ENCODE peak calls at places on chromosomes 16 and 17, in six cellular contexts. One of them, this sample, is unnamed.

GRCh38 chr16:24737391-24737871 is 8.0 kb downstream of the TNRC6A start:
- DNase-seq in K562: no peak
- DNase-seq in dorsolateral prefrontal cortex: no peak
- DNase-seq in uterus: no peak
- DNase-seq in right lobe of liver: no peak
- DNase-seq in neural progenitor cell: no peak
- DNase-seq in this sample: no peak

GRCh38 chr16:66227766-66228530 is 138.5 kb upstream of the CDH5 start:
- DNase-seq in uterus: no peak
- DNase-seq in right lobe of liver: no peak
- DNase-seq in neural progenitor cell: no peak
- DNase-seq in dorsolateral prefrontal cortex: no peak
- DNase-seq in K562: no peak
- DNase-seq in this sample: no peak

GRCh38 chr16:20763461-20764232 is at the start of gene ACSM3:
- DNase-seq in uterus: peak
- DNase-seq in dorsolateral prefrontal cortex: no peak
- DNase-seq in neural progenitor cell: peak
- DNase-seq in right lobe of liver: peak
- DNase-seq in K562: peak
- DNase-seq in this sample: no peak

GRCh38 chr16:29815793-29816693 is at the start of gene PAGR1:
- DNase-seq in neural progenitor cell: peak
- DNase-seq in right lobe of liver: peak
- DNase-seq in uterus: peak
- DNase-seq in K562: peak
- DNase-seq in dorsolateral prefrontal cortex: peak
- DNase-seq in this sample: peak

GRCh38 chr16:424623-425081 is 797 bp upstream of the RAB11FIP3 start:
- DNase-seq in dorsolateral prefrontal cortex: no peak
- DNase-seq in K562: peak
- DNase-seq in uterus: peak
- DNase-seq in neural progenitor cell: no peak
- DNase-seq in right lobe of liver: no peak
- DNase-seq in this sample: peak

GRCh38 chr17:2853111-2853721 is 57.0 kb downstream of the RAP1GAP2 start:
- DNase-seq in dorsolateral prefrontal cortex: no peak
- DNase-seq in uterus: peak
- DNase-seq in right lobe of liver: peak
- DNase-seq in neural progenitor cell: peak
- DNase-seq in K562: peak
- DNase-seq in this sample: peak

GRCh38 chr17:78252111-78252634 is 20.7 kb downstream of the TMEM235 start:
- DNase-seq in right lobe of liver: no peak
- DNase-seq in dorsolateral prefrontal cortex: no peak
- DNase-seq in K562: no peak
- DNase-seq in uterus: no peak
- DNase-seq in neural progenitor cell: no peak
- DNase-seq in this sample: no peak

GRCh38 chr17:15087946-15088345 is 177.2 kb downstream of the PMP22 start:
- DNase-seq in K562: no peak
- DNase-seq in neural progenitor cell: no peak
- DNase-seq in uterus: no peak
- DNase-seq in dorsolateral prefrontal cortex: no peak
- DNase-seq in right lobe of liver: no peak
- DNase-seq in this sample: no peak

GRCh38 chr16:24540575-24541240 is 1.3 kb downstream of the RBBP6 start:
- DNase-seq in neural progenitor cell: peak
- DNase-seq in dorsolateral prefrontal cortex: no peak
- DNase-seq in uterus: no peak
- DNase-seq in right lobe of liver: no peak
- DNase-seq in K562: peak
- DNase-seq in this sample: no peak

GRCh38 chr17:979539-980405 is at the start of gene NXN:
- DNase-seq in K562: peak
- DNase-seq in neural progenitor cell: peak
- DNase-seq in right lobe of liver: peak
- DNase-seq in uterus: peak
- DNase-seq in dorsolateral prefrontal cortex: peak
- DNase-seq in this sample: peak

GRCh38 chr16:2520784-2521577 is 810 bp downstream of the AMDHD2 start:
- DNase-seq in dorsolateral prefrontal cortex: no peak
- DNase-seq in right lobe of liver: peak
- DNase-seq in neural progenitor cell: peak
- DNase-seq in K562: peak
- DNase-seq in uterus: no peak
- DNase-seq in this sample: peak

GRCh38 chr16:4176794-4177438 is 60.7 kb upstream of the ADCY9 start:
- DNase-seq in K562: peak
- DNase-seq in right lobe of liver: no peak
- DNase-seq in neural progenitor cell: no peak
- DNase-seq in uterus: no peak
- DNase-seq in dorsolateral prefrontal cortex: peak
- DNase-seq in this sample: no peak

GRCh38 chr17:81457917-81458555 is 54.6 kb downstream of the ACTG1 start:
- DNase-seq in neural progenitor cell: no peak
- DNase-seq in right lobe of liver: no peak
- DNase-seq in K562: peak
- DNase-seq in uterus: no peak
- DNase-seq in dorsolateral prefrontal cortex: no peak
- DNase-seq in this sample: no peak

GRCh38 chr16:87918866-87919680 is 17.3 kb downstream of the CA5A start:
- DNase-seq in dorsolateral prefrontal cortex: no peak
- DNase-seq in right lobe of liver: no peak
- DNase-seq in K562: no peak
- DNase-seq in uterus: peak
- DNase-seq in neural progenitor cell: no peak
- DNase-seq in this sample: no peak

GRCh38 chr16:84484579-84485254 is 19.7 kb downstream of the MEAK7 start:
- DNase-seq in dorsolateral prefrontal cortex: peak
- DNase-seq in K562: peak
- DNase-seq in right lobe of liver: peak
- DNase-seq in neural progenitor cell: peak
- DNase-seq in uterus: peak
- DNase-seq in this sample: no peak

GRCh38 chr16:82657239-82657638 is 30.5 kb downstream of the CDH13 start:
- DNase-seq in neural progenitor cell: no peak
- DNase-seq in K562: no peak
- DNase-seq in uterus: no peak
- DNase-seq in dorsolateral prefrontal cortex: no peak
- DNase-seq in right lobe of liver: no peak
- DNase-seq in this sample: no peak

GRCh38 chr16:3945751-3946603 is 65.5 kb upstream of the CREBBP start:
- DNase-seq in K562: no peak
- DNase-seq in neural progenitor cell: no peak
- DNase-seq in uterus: no peak
- DNase-seq in right lobe of liver: no peak
- DNase-seq in dorsolateral prefrontal cortex: no peak
- DNase-seq in this sample: peak

GRCh38 chr17:45339646-45340605 is 23.1 kb upstream of the MAP3K14 start:
- DNase-seq in neural progenitor cell: no peak
- DNase-seq in K562: no peak
- DNase-seq in dorsolateral prefrontal cortex: no peak
- DNase-seq in right lobe of liver: no peak
- DNase-seq in uterus: peak
- DNase-seq in this sample: no peak

GRCh38 chr17:76540381-76541300 is 797 bp downstream of the PRCD start:
- DNase-seq in K562: peak
- DNase-seq in dorsolateral prefrontal cortex: peak
- DNase-seq in uterus: peak
- DNase-seq in neural progenitor cell: peak
- DNase-seq in right lobe of liver: peak
- DNase-seq in this sample: peak

GRCh38 chr16:21157632-21158031 is 842 bp upstream of the LDAF1 start:
- DNase-seq in K562: no peak
- DNase-seq in uterus: no peak
- DNase-seq in dorsolateral prefrontal cortex: no peak
- DNase-seq in neural progenitor cell: no peak
- DNase-seq in right lobe of liver: no peak
- DNase-seq in this sample: no peak

GRCh38 chr16:31453255-31454204 is 5.8 kb upstream of the ARMC5 start:
- DNase-seq in uterus: no peak
- DNase-seq in dorsolateral prefrontal cortex: no peak
- DNase-seq in neural progenitor cell: peak
- DNase-seq in K562: peak
- DNase-seq in right lobe of liver: no peak
- DNase-seq in this sample: peak
- H3K27ac ChIP-seq in uterus: peak
- H3K27ac ChIP-seq in dorsolateral prefrontal cortex: no peak
- H3K27ac ChIP-seq in neural progenitor cell: no peak
- H3K27ac ChIP-seq in K562: peak
- H3K27ac ChIP-seq in right lobe of liver: peak
- H3K27ac ChIP-seq in this sample: peak

DNA sequence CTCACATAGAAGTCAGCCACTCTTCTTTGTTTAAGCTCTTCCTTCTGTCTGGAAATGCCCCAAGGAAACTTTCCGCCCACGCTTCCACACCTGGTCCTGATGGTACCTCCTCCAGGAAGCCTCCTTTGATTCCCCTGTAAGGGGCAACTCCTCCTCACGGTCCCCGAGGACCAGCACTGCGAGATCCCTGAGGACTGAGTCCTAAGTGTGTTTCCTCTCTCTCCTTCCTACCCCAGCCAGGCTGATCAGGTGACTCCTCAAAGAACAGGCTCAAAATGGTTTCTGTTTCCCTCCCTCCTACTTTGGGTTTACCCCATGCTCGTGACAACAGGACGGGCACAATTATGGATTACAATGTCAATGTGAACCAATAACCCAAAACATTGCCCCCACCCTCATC is 63.0 kb upstream of the MED9 start:
- DNase-seq in right lobe of liver: no peak
- DNase-seq in uterus: no peak
- DNase-seq in dorsolateral prefrontal cortex: no peak
- DNase-seq in neural progenitor cell: no peak
- DNase-seq in K562: no peak
- DNase-seq in this sample: no peak
- H3K4me3 ChIP-seq in right lobe of liver: no peak
- H3K4me3 ChIP-seq in uterus: no peak
- H3K4me3 ChIP-seq in dorsolateral prefrontal cortex: no peak
- H3K4me3 ChIP-seq in neural progenitor cell: no peak
- H3K4me3 ChIP-seq in K562: no peak
- H3K4me3 ChIP-seq in this sample: no peak

GRCh38 chr16:57742543-57742942 is 7.0 kb downstream of the KATNB1 start:
- DNase-seq in dorsolateral prefrontal cortex: no peak
- DNase-seq in K562: peak
- DNase-seq in neural progenitor cell: no peak
- DNase-seq in right lobe of liver: no peak
- DNase-seq in uterus: no peak
- DNase-seq in this sample: no peak

GRCh38 chr16:57743458-57743857 is 7.9 kb downstream of the KATNB1 start:
- DNase-seq in right lobe of liver: no peak
- DNase-seq in neural progenitor cell: no peak
- DNase-seq in K562: no peak
- DNase-seq in dorsolateral prefrontal cortex: no peak
- DNase-seq in uterus: no peak
- DNase-seq in this sample: no peak

GRCh38 chr16:57745768-57746167 is 10.2 kb downstream of the KATNB1 start:
- DNase-seq in right lobe of liver: no peak
- DNase-seq in uterus: no peak
- DNase-seq in dorsolateral prefrontal cortex: no peak
- DNase-seq in K562: no peak
- DNase-seq in neural progenitor cell: no peak
- DNase-seq in this sample: no peak

GRCh38 chr16:57743886-57744645 is 8.5 kb downstream of the KATNB1 start:
- DNase-seq in uterus: no peak
- DNase-seq in neural progenitor cell: no peak
- DNase-seq in right lobe of liver: peak
- DNase-seq in K562: no peak
- DNase-seq in dorsolateral prefrontal cortex: no peak
- DNase-seq in this sample: no peak

DNA sequence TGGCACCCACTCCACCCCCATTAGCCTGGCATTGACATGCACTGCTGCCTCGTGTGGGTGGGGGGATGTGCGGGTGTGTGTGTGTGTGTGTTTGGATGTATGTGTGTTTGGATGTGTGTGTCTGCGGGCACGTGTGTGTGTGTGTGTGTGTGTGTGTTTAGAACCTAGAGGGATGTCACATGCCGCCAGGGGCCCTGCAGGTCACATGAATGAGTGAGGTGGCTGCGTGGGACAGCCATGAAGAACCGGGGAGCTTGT is 9.0 kb downstream of the KATNB1 start:
- DNase-seq in uterus: no peak
- DNase-seq in neural progenitor cell: no peak
- DNase-seq in right lobe of liver: no peak
- DNase-seq in dorsolateral prefrontal cortex: no peak
- DNase-seq in K562: no peak
- DNase-seq in this sample: peak
- TF ChIP-seq CTCF in uterus: no peak
- TF ChIP-seq CTCF in neural progenitor cell: no peak
- TF ChIP-seq CTCF in right lobe of liver: no peak
- TF ChIP-seq CTCF in dorsolateral prefrontal cortex: no peak
- TF ChIP-seq CTCF in K562: no peak
- TF ChIP-seq CTCF in this sample: no peak

GRCh38 chr17:63223212-63223911 is 222.7 kb downstream of the CYB561 start:
- DNase-seq in dorsolateral prefrontal cortex: no peak
- DNase-seq in neural progenitor cell: no peak
- DNase-seq in right lobe of liver: no peak
- DNase-seq in uterus: no peak
- DNase-seq in K562: no peak
- DNase-seq in this sample: no peak

GRCh38 chr17:63224644-63225043 is 221.5 kb downstream of the CYB561 start:
- DNase-seq in dorsolateral prefrontal cortex: no peak
- DNase-seq in right lobe of liver: no peak
- DNase-seq in K562: no peak
- DNase-seq in uterus: no peak
- DNase-seq in neural progenitor cell: no peak
- DNase-seq in this sample: no peak

GRCh38 chr17:63222655-63223054 is 223.5 kb downstream of the CYB561 start:
- DNase-seq in neural progenitor cell: no peak
- DNase-seq in right lobe of liver: no peak
- DNase-seq in uterus: no peak
- DNase-seq in dorsolateral prefrontal cortex: no peak
- DNase-seq in K562: no peak
- DNase-seq in this sample: no peak

GRCh38 chr17:63221941-63222340 is 224.2 kb downstream of the CYB561 start:
- DNase-seq in K562: no peak
- DNase-seq in right lobe of liver: no peak
- DNase-seq in dorsolateral prefrontal cortex: no peak
- DNase-seq in uterus: no peak
- DNase-seq in neural progenitor cell: no peak
- DNase-seq in this sample: no peak
- H3K27ac ChIP-seq in K562: no peak
- H3K27ac ChIP-seq in right lobe of liver: no peak
- H3K27ac ChIP-seq in dorsolateral prefrontal cortex: no peak
- H3K27ac ChIP-seq in uterus: no peak
- H3K27ac ChIP-seq in neural progenitor cell: no peak
- H3K27ac ChIP-seq in this sample: no peak

GRCh38 chr16:74298104-74298503 is 1.5 kb downstream of the PSMD7 start:
- DNase-seq in uterus: no peak
- DNase-seq in K562: no peak
- DNase-seq in neural progenitor cell: no peak
- DNase-seq in right lobe of liver: no peak
- DNase-seq in dorsolateral prefrontal cortex: no peak
- DNase-seq in this sample: no peak
- H3K4me3 ChIP-seq in uterus: no peak
- H3K4me3 ChIP-seq in K562: peak
- H3K4me3 ChIP-seq in neural progenitor cell: peak
- H3K4me3 ChIP-seq in right lobe of liver: peak
- H3K4me3 ChIP-seq in dorsolateral prefrontal cortex: peak
- H3K4me3 ChIP-seq in this sample: peak